ENCODE peak calls at places on chromosome 20, in six cellular contexts. D is cardiac septum; P is mammary epithelial cell; X is SW480; Q is brain microvascular endothelial cell; S is effector CD4-positive, alpha-beta T cell. H is an unnamed sample.

GRCh38 chr20:57441510-57442154 is 50.4 kb downstream of the RBM38 start:
- DNase-seq in Q (no peak), P (no peak), S (no peak), X (no peak), D (no peak), H (peak; percentile 69)

GRCh38 chr20:39903806-39904205 is 785.2 kb downstream of the MAFB start:
- DNase-seq in S (no peak), Q (no peak), D (no peak), P (no peak), X (no peak), H (no peak)

GRCh38 chr20:24820345-24820744 is 128.7 kb upstream of the CST7 start:
- DNase-seq in D (no peak), X (no peak), P (no peak), S (no peak), Q (no peak), H (no peak)

GRCh38 chr20:41287327-41287726 is 30.2 kb downstream of the ZHX3 start:
- DNase-seq in Q (peak; percentile 82), P (peak; percentile 82), X (no peak), S (no peak), D (no peak), H (no peak)

GRCh38 chr20:7375905-7376304 is 564.4 kb downstream of the HAO1 start:
- DNase-seq in Q (no peak), X (peak; percentile 12), S (no peak), D (no peak), P (no peak), H (no peak)

GRCh38 chr20:17843246-17844132 is 125.1 kb downstream of the SNX5 start:
- DNase-seq in D (peak; percentile 76), Q (peak; percentile 95), S (no peak), X (peak; percentile 90), P (peak; percentile 97), H (no peak)

GRCh38 chr20:56094228-56094627 is 88.9 kb upstream of the CBLN4 start:
- DNase-seq in S (no peak), D (no peak), P (no peak), Q (no peak), X (no peak), H (no peak)

GRCh38 chr20:5316188-5317158 is at the start of gene PROKR2:
- DNase-seq in X (no peak), D (no peak), P (peak; percentile 23), Q (no peak), S (no peak), H (peak; percentile 78)

GRCh38 chr20:9330151-9330550 is 184.2 kb upstream of the LAMP5 start:
- DNase-seq in Q (no peak), P (no peak), S (no peak), X (peak; percentile 40), D (no peak), H (no peak)

GRCh38 chr20:58991720-58992119 is 10.7 kb downstream of the NELFCD start:
- DNase-seq in Q (no peak), P (no peak), S (no peak), D (peak; percentile 27), X (no peak), H (no peak)

GRCh38 chr20:48706710-48707339 is 121.0 kb downstream of the PREX1 start:
- DNase-seq in P (no peak), D (no peak), X (no peak), Q (no peak), S (no peak), H (peak; percentile 48)

GRCh38 chr20:50980071-50980681 is 21.6 kb downstream of the MOCS3 start:
- DNase-seq in X (peak; percentile 66), S (no peak), D (no peak), Q (peak; percentile 99), P (peak; percentile 99), H (no peak)

GRCh38 chr20:53748821-53749402 is 155.3 kb upstream of the ZNF217 start:
- DNase-seq in S (no peak), X (peak; percentile 82), Q (no peak), D (no peak), P (peak; percentile 7), H (no peak)

GRCh38 chr20:23265226-23265625 is 85.4 kb upstream of the NXT1 start:
- DNase-seq in S (no peak), Q (peak; percentile 60), D (no peak), P (no peak), X (no peak), H (peak; percentile 30)

GRCh38 chr20:23340524-23340923 is 10.1 kb upstream of the NXT1 start:
- DNase-seq in S (no peak), Q (peak; percentile 73), X (peak; percentile 87), D (no peak), P (peak; percentile 49), H (no peak)

GRCh38 chr20:62314711-62315302 is 12.0 kb downstream of the ADRM1 start:
- DNase-seq in D (no peak), P (no peak), S (no peak), X (no peak), Q (no peak), H (no peak)

GRCh38 chr20:25360631-25361286 is 29.9 kb downstream of the ABHD12 start:
- DNase-seq in Q (peak; percentile 75), S (no peak), D (peak; percentile 50), P (no peak), X (no peak), H (no peak)

GRCh38 chr20:9884061-9884460 is 45.2 kb upstream of the PAK5 start:
- DNase-seq in D (no peak), P (no peak), Q (no peak), S (no peak), X (peak; percentile 30), H (no peak)

GRCh38 chr20:56779452-56780143 is 150.5 kb downstream of the TFAP2C start:
- DNase-seq in X (no peak), D (no peak), S (no peak), Q (no peak), P (no peak), H (peak; percentile 14)

H was measured in spleen.